ENCODE peak calls at places on chromosome 6, in four cellular contexts. Z is retinal pigment epithelial cell, U is mucosa of descending colon, D is choroid plexus epithelial cell. L is an unnamed sample.

GRCh38 chr6:2973656-2974055 is 2.3 kb upstream of the SERPINB6 start:
- DNase-seq in Z (no peak), U (no peak), D (no peak), L (peak)

GRCh38 chr6:157034433-157035230 is 257.5 kb downstream of the ARID1B start:
- DNase-seq in Z (no peak), U (no peak), D (peak), L (no peak)

GRCh38 chr6:52937908-52938307 is 28.4 kb upstream of the GSTA3 start:
- DNase-seq in Z (no peak), U (no peak), D (no peak), L (no peak)

GRCh38 chr6:92922216-92922806 is 497.0 kb downstream of the EPHA7 start:
- DNase-seq in Z (no peak), U (no peak), D (no peak), L (no peak)

GRCh38 chr6:37210313-37210898 is 40.5 kb downstream of the PIM1 start:
- DNase-seq in Z (peak), U (peak), D (peak), L (peak)

GRCh38 chr6:147268254-147268653 is 64.0 kb downstream of the STXBP5 start:
- DNase-seq in Z (no peak), U (no peak), D (peak), L (no peak)

GRCh38 chr6:80728340-80728739 is 621.9 kb downstream of the BCKDHB start:
- DNase-seq in Z (no peak), U (no peak), D (no peak), L (no peak)

GRCh38 chr6:51965222-51965801 is 122.1 kb downstream of the PKHD1 start:
- DNase-seq in Z (no peak), U (no peak), D (no peak), L (no peak)

GRCh38 chr6:56403663-56404200 is 156.4 kb upstream of the COL21A1 start:
- DNase-seq in Z (no peak), U (no peak), D (no peak), L (no peak)

GRCh38 chr6:37257320-37257633 is 295 bp upstream of the TBC1D22B start:
- DNase-seq in Z (no peak), U (no peak), D (no peak), L (no peak)

GRCh38 chr6:20791932-20792331 is 257.7 kb downstream of the CDKAL1 start:
- DNase-seq in Z (no peak), U (no peak), D (peak), L (peak)

GRCh38 chr6:30490031-30490876 is 945 bp downstream of the HLA-E start:
- DNase-seq in Z (peak), U (peak), D (peak), L (no peak)

GRCh38 chr6:169520104-169520503 is 181.7 kb downstream of the WDR27 start:
- DNase-seq in Z (peak), U (no peak), D (peak), L (no peak)

GRCh38 chr6:110558575-110558974 is 82.2 kb upstream of the SLC22A16 start:
- DNase-seq in Z (no peak), U (no peak), D (no peak), L (no peak)

GRCh38 chr6:90214461-90214860 is 82.2 kb downstream of the BACH2 start:
- DNase-seq in Z (no peak), U (no peak), D (no peak), L (no peak)

GRCh38 chr6:16754864-16755263 is 6.4 kb downstream of the ATXN1 start:
- DNase-seq in Z (no peak), U (peak), D (no peak), L (no peak)

GRCh38 chr6:46491201-46491788 is at the start of gene RCAN2:
- DNase-seq in Z (no peak), U (peak), D (peak), L (no peak)

GRCh38 chr6:80269331-80269730 is 162.9 kb downstream of the BCKDHB start:
- DNase-seq in Z (no peak), U (no peak), D (no peak), L (no peak)

GRCh38 chr6:53264915-53265615 is 83.7 kb downstream of the ELOVL5 start:
- DNase-seq in Z (no peak), U (no peak), D (no peak), L (no peak)

GRCh38 chr6:16105874-16106273 is 23.0 kb upstream of the MYLIP start:
- DNase-seq in Z (no peak), U (no peak), D (peak), L (no peak)

GRCh38 chr6:38266921-38267354 is 372.8 kb downstream of the BTBD9 start:
- DNase-seq in Z (no peak), U (no peak), D (no peak), L (no peak)

GRCh38 chr6:25233226-25233625 is 45.9 kb upstream of the CARMIL1 start:
- DNase-seq in Z (no peak), U (no peak), D (no peak), L (no peak)

GRCh38 chr6:79307321-79308036 is 73.0 kb upstream of the HMGN3 start:
- DNase-seq in Z (peak), U (no peak), D (peak), L (no peak)

GRCh38 chr6:77172578-77172977 is 290.7 kb downstream of the HTR1B start:
- DNase-seq in Z (no peak), U (no peak), D (no peak), L (no peak)

GRCh38 chr6:150334790-150335783 is 33.7 kb upstream of the IYD start:
- DNase-seq in Z (peak), U (peak), D (peak), L (peak)

GRCh38 chr6:136524339-136524935 is 25.8 kb downstream of the MAP7 start:
- DNase-seq in Z (no peak), U (no peak), D (no peak), L (no peak)

GRCh38 chr6:167141667-167142432 is 15.9 kb downstream of the GPR31 start:
- DNase-seq in Z (no peak), U (peak), D (peak), L (no peak)

GRCh38 chr6:151806757-151807512 is 547 bp upstream of the ESR1 start:
- DNase-seq in Z (no peak), U (no peak), D (peak), L (no peak)

GRCh38 chr6:11918739-11919605 is 93.1 kb upstream of the HIVEP1 start:
- DNase-seq in Z (peak), U (no peak), D (no peak), L (no peak)

GRCh38 chr6:155262655-155263054 is 1.2 kb upstream of the CLDN20 start:
- DNase-seq in Z (no peak), U (no peak), D (no peak), L (no peak)

GRCh38 chr6:129525055-129525454 is 184.9 kb downstream of the ARHGAP18 start:
- DNase-seq in Z (no peak), U (no peak), D (peak), L (peak)

GRCh38 chr6:43804550-43805223 is 34.7 kb downstream of the VEGFA start:
- DNase-seq in Z (no peak), U (peak), D (no peak), L (no peak)

GRCh38 chr6:22631101-22631500 is 61.7 kb downstream of the HDGFL1 start:
- DNase-seq in Z (no peak), U (no peak), D (no peak), L (no peak)

GRCh38 chr6:108557494-108558371 is 3.0 kb upstream of the FOXO3 start:
- DNase-seq in Z (no peak), U (peak), D (peak), L (no peak)

GRCh38 chr6:170269873-170270541 is 20.9 kb downstream of the DLL1 start:
- DNase-seq in Z (no peak), U (no peak), D (peak), L (no peak)

GRCh38 chr6:67361264-67361663 is 1273.8 kb upstream of the ADGRB3 start:
- DNase-seq in Z (no peak), U (no peak), D (no peak), L (no peak)

GRCh38 chr6:129774697-129775447 is 64.9 kb upstream of the ARHGAP18 start:
- DNase-seq in Z (no peak), U (peak), D (peak), L (peak)

GRCh38 chr6:158122048-158122447 is 46.0 kb downstream of the SERAC1 start:
- DNase-seq in Z (no peak), U (peak), D (no peak), L (no peak)

GRCh38 chr6:158124288-158124687 is 43.8 kb downstream of the SERAC1 start:
- DNase-seq in Z (no peak), U (no peak), D (no peak), L (no peak)

GRCh38 chr6:158121335-158121734 is 46.7 kb downstream of the SERAC1 start:
- DNase-seq in Z (no peak), U (no peak), D (no peak), L (no peak)

DNA sequence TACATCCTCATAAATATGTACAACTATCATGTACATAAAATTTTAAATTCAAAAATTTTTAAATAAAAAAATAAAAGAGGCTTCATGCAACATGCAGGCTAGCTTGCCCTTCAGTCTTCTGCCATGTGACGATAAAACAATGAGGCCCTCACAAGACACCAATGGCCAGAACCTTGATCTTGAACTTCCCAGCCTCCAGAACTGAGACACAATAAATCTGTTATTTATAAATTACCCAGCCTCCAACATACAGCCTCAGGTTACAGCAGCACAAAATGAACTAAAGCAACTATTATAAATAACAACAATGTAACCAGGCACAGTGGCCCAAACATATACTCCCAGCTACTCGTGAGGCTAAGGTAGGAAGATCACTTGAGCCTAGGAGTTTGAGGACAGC is 42.8 kb downstream of the SERAC1 start:
- DNase-seq in Z (no peak), U (no peak), D (no peak), L (no peak)
- TF ChIP-seq CTCF in Z (no peak), U (no peak), D (no peak), L (no peak)

DNA sequence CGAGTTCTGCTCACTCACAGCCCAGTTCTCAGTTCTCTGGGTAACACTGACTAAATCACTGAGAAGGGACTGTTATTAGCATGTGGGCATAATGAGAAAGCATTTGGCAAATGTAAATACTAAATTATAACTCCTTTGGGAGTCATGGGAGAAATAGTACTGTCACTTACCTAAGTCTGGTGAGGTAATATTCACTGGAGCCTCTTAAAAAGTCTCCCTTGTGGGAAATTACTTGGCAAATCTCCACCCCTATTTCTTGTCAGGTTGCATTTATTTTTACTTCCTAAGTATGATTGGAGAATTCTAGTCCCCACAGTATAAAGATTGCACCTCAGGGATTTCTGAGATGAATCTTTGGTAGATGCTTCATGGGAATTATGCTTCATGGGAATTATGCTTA is 254.3 kb downstream of the SLC35F1 start:
- DNase-seq in Z (no peak), U (no peak), D (no peak), L (no peak)
- H3K4me3 ChIP-seq in Z (no peak), U (no peak), D (no peak), L (no peak)

GRCh38 chr6:28443112-28443773 is at the start of gene ZSCAN23:
- DNase-seq in Z (peak), U (peak), D (peak), L (peak)
- TF ChIP-seq CTCF in Z (no peak), U (no peak), D (no peak), L (no peak)

GRCh38 chr6:100965069-100965468 is 83.9 kb upstream of the ASCC3 start:
- DNase-seq in Z (no peak), U (no peak), D (no peak), L (no peak)

DNA sequence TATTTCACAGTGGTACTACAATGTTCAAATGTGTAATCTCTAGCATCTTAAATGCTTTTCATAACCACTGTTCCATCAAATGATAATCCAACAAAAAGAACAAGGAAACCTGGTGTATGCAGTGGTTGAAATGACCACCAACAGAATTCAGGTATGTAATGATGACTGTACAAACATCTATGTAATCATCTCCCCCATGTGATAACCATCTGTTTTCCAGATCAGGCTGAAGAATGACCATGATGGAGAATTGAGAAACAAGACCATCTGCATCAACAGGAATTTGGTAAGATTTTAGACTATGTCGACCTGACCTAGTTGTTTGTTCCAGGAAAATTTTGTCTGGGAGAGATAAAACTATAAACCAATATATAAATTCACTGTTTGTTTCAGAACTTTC is 81.3 kb upstream of the ASCC3 start:
- DNase-seq in Z (no peak), U (no peak), D (no peak), L (peak)
- H3K4me3 ChIP-seq in Z (no peak), U (no peak), D (no peak), L (no peak)

DNA sequence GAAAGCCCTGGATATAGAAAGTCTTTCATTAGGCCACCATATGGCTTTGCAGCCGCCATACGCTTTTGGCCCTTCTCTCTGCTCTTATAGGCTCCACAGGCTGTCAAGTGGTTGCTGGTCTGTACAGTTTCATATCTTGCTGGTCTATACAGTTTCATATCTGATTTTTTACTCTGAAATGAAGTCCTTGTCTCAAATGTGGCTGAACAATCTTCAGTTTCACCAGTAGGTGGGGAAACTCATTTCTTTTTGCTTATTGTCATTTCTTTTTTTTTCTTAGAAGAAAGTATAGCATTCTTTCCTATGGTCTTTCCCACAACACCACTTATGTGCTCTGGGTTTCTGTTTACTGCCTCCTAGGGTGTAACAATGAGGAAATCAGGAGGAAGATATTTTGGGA is 771.4 kb upstream of the MMS22L start:
- DNase-seq in Z (peak), U (no peak), D (peak), L (no peak)
- TF ChIP-seq CTCF in Z (peak), U (no peak), D (peak), L (no peak)

DNA sequence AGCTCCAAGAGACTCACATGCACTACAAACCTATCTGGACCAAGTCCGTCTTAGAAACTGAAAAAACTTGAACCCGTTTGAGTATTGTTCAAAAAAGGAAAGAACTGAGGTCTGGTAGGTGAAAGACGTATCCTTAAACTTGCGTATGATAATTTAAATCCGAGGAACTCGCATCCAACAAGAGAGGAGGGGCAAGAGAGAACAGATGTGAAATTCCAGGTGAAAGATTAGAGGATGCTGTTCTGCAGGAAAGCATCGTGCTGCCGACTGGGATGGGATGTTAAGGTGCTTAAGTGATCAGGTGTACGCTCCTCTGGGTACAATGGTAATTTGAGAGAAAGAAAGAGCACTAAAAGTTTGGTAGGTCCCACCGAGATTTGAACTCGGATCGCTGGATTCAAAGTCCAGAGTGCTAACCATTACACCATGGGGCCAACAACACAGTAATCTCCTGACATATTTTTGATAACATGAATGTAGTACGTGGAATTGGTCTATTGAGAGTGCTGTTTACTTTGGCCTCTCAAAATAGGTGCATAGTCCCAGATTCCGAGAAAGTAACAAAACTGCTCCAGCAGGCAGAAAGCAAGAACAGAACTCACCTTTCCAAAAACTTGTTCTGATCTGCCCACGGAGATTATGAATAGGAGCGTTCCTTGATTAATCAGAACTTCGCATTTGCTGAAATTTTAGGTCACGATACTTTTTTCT is 53.5 kb upstream of the BTN3A2 start:
- DNase-seq in Z (no peak), U (peak), D (peak), L (no peak)
- H3K4me3 ChIP-seq in Z (peak), U (no peak), D (peak), L (peak)

GRCh38 chr6:7900621-7901020 is 10.0 kb downstream of the TXNDC5 start:
- DNase-seq in Z (no peak), U (no peak), D (no peak), L (no peak)

GRCh38 chr6:7897461-7898192 is 13.0 kb downstream of the TXNDC5 start:
- DNase-seq in Z (no peak), U (no peak), D (no peak), L (no peak)

GRCh38 chr6:7899889-7900213 is 10.7 kb downstream of the TXNDC5 start:
- DNase-seq in Z (no peak), U (no peak), D (no peak), L (no peak)

GRCh38 chr6:7901056-7901455 is 9.5 kb downstream of the TXNDC5 start:
- DNase-seq in Z (no peak), U (peak), D (no peak), L (no peak)

DNA sequence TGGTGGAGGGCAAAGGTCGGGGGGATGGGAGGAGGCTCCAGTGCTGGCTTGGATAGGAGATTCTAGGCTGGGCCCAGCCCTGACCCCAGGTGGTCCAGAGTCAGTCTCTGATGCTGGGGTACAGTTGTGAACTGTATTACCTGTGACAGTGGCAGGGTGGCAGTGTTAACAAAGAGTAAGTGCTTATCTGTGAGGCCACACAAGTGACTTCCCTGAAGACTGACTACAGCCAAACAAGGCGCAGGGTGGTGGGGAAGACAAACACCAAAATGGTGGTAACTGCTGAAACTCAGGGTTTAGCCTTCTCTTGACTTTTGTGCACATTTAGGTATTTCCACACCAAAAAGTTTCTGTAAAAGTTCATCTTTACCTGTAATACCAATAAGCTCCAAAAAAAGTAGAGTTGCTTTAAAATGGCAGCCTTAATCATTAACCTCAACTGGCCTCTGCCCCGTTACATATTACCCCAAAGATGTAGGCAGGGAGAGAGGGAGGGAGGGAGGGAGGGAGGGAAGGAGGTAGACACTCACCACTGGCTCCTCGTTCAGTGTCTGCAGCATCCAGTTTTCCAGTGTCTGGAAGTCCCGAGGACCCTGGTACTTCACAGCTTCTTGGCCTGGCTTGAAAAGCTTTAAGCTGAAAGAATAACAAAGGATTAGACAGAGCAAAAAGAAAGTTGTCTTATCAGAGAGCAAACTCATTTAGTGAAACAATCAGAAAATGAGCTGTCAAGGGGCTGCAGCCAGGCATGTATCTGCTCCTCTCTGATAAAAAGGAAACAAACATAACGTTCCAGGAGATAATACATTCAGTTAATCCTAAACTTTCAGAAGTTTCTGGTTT is 11.3 kb downstream of the TXNDC5 start:
- DNase-seq in Z (no peak), U (peak), D (no peak), L (no peak)
- TF ChIP-seq CTCF in Z (peak), U (no peak), D (peak), L (no peak)

GRCh38 chr6:41027799-41028617 is 11.0 kb downstream of the UNC5CL start:
- DNase-seq in Z (no peak), U (peak), D (peak), L (peak)
- H3K4me3 ChIP-seq in Z (peak), U (no peak), D (peak), L (peak)

GRCh38 chr6:142074516-142074915 is 58.2 kb upstream of the GJE1 start:
- DNase-seq in Z (no peak), U (no peak), D (no peak), L (no peak)

GRCh38 chr6:142075516-142076101 is 57.1 kb upstream of the GJE1 start:
- DNase-seq in Z (no peak), U (no peak), D (no peak), L (no peak)

DNA sequence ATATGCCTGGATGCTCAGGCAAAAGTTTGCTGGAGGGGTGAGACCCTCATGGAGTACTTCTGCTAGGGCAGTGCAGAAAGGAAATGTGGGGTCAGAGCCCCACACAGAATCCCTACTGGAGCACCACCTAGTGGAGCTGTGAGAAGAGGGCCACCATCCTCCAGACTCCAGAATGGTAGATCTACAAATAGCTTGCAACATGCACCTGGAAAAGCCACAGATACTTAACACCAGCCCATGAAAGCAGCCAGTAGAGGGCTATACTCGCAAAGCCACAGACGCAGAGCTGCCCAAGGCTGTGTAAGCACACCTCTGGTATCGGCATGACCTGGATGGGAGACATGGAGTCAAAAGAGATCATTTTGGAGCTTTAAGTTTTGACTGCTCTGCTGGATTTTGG is 60.7 kb upstream of the GJE1 start:
- DNase-seq in Z (no peak), U (no peak), D (no peak), L (no peak)
- TF ChIP-seq CTCF in Z (no peak), U (no peak), D (peak), L (peak)